ENCODE peak calls at places on chromosomes 4 and X, in ten cellular contexts. U, J, Q, P, E, R, B, X, H and F are unnamed samples.

GRCh38 chr4:174928174-174928573 is 10.0 kb downstream of the ADAM29 start:
- DNase-seq in U (no peak), J (no peak), Q (no peak), P (no peak), E (no peak), R (no peak), B (no peak), X (no peak), H (no peak), F (no peak)

GRCh38 chr4:59122626-59123025 is 2012.4 kb upstream of the IGFBP7 start:
- DNase-seq in U (no peak), J (no peak), Q (no peak), P (no peak), E (no peak), R (no peak), B (no peak), X (no peak), H (no peak), F (no peak)

GRCh38 chrX:51837926-51838325 is 55.5 kb upstream of the MAGED1 start:
- DNase-seq in U (peak; percentile 30), J (peak; percentile 76), Q (peak; percentile 11), P (peak; percentile 52), E (peak; percentile 77), R (peak; percentile 60), B (peak; percentile 67), X (peak; percentile 59), H (no peak), F (peak; percentile 48)

GRCh38 chr4:122963222-122963621 is 40.8 kb upstream of the NUDT6 start:
- DNase-seq in U (peak; percentile 16), J (peak; percentile 25), Q (no peak), P (peak; percentile 45), E (peak; percentile 76), R (peak; percentile 12), B (peak; percentile 39), X (peak; percentile 57), H (no peak), F (peak; percentile 5)

GRCh38 chr4:123246085-123246484 is 150.5 kb upstream of the SPRY1 start:
- DNase-seq in U (no peak), J (no peak), Q (no peak), P (no peak), E (no peak), R (no peak), B (no peak), X (no peak), H (no peak), F (no peak)

GRCh38 chrX:38803609-38804480 is 2.6 kb downstream of the MID1IP1 start:
- DNase-seq in U (peak; percentile 70), J (peak; percentile 51), Q (peak; percentile 91), P (peak; percentile 34), E (peak; percentile 78), R (peak; percentile 82), B (peak; percentile 81), X (peak; percentile 68), H (no peak), F (peak; percentile 76)

GRCh38 chrX:23783569-23784486 is 855 bp downstream of the SAT1 start:
- DNase-seq in U (peak; percentile 33), J (peak; percentile 24), Q (peak; percentile 17), P (no peak), E (peak; percentile 16), R (peak; percentile 37), B (peak; percentile 28), X (peak; percentile 39), H (no peak), F (peak; percentile 16)

GRCh38 chrX:72094894-72095293 is 36.8 kb downstream of the RTL5 start:
- DNase-seq in U (peak; percentile 37), J (peak; percentile 52), Q (no peak), P (peak; percentile 12), E (peak; percentile 7), R (peak; percentile 66), B (peak; percentile 18), X (peak; percentile 61), H (no peak), F (no peak)

GRCh38 chr4:36278789-36279188 is 2.6 kb upstream of the DTHD1 start:
- DNase-seq in U (no peak), J (no peak), Q (no peak), P (no peak), E (no peak), R (no peak), B (no peak), X (no peak), H (no peak), F (no peak)

GRCh38 chrX:9310596-9310995 is 154.3 kb upstream of the TBL1X start:
- DNase-seq in U (peak; percentile 19), J (no peak), Q (no peak), P (peak; percentile 70), E (peak; percentile 49), R (peak; percentile 7), B (no peak), X (peak; percentile 8), H (no peak), F (no peak)

GRCh38 chrX:149540133-149540620 is 635 bp upstream of the EOLA1 start:
- DNase-seq in U (peak; percentile 86), J (peak; percentile 92), Q (peak; percentile 88), P (peak; percentile 84), E (peak; percentile 80), R (peak; percentile 95), B (peak; percentile 91), X (peak; percentile 89), H (peak; percentile 75), F (peak; percentile 92)

GRCh38 chrX:44898411-44899221 is 25.6 kb downstream of the KDM6A start:
- DNase-seq in U (peak; percentile 26), J (peak; percentile 28), Q (no peak), P (peak; percentile 46), E (no peak), R (no peak), B (peak; percentile 40), X (no peak), H (no peak), F (no peak)

GRCh38 chrX:28802625-28803024 is 215.4 kb downstream of the IL1RAPL1 start:
- DNase-seq in U (no peak), J (peak; percentile 13), Q (no peak), P (no peak), E (no peak), R (peak; percentile 4), B (peak; percentile 20), X (peak; percentile 10), H (no peak), F (peak; percentile 6)

GRCh38 chr4:8333726-8334460 is 64.3 kb downstream of the HTRA3 start:
- DNase-seq in U (no peak), J (no peak), Q (no peak), P (no peak), E (no peak), R (no peak), B (no peak), X (no peak), H (no peak), F (no peak)

GRCh38 chr4:119046263-119046662 is 89.4 kb upstream of the MYOZ2 start:
- DNase-seq in U (no peak), J (peak; percentile 26), Q (no peak), P (no peak), E (no peak), R (peak; percentile 25), B (no peak), X (no peak), H (no peak), F (no peak)

GRCh38 chr4:53557601-53558000 is 33.7 kb downstream of the LNX1 start:
- DNase-seq in U (peak; percentile 13), J (no peak), Q (no peak), P (no peak), E (no peak), R (no peak), B (no peak), X (no peak), H (no peak), F (no peak)
- H3K4me3 ChIP-seq in U (no peak overlapping the region), J (no peak overlapping the region), Q (no peak overlapping the region), P (no peak overlapping the region), E (no peak overlapping the region), R (no peak overlapping the region), B (no peak overlapping the region), X (no peak overlapping the region), H (no peak overlapping the region), F (no peak overlapping the region)

DNA sequence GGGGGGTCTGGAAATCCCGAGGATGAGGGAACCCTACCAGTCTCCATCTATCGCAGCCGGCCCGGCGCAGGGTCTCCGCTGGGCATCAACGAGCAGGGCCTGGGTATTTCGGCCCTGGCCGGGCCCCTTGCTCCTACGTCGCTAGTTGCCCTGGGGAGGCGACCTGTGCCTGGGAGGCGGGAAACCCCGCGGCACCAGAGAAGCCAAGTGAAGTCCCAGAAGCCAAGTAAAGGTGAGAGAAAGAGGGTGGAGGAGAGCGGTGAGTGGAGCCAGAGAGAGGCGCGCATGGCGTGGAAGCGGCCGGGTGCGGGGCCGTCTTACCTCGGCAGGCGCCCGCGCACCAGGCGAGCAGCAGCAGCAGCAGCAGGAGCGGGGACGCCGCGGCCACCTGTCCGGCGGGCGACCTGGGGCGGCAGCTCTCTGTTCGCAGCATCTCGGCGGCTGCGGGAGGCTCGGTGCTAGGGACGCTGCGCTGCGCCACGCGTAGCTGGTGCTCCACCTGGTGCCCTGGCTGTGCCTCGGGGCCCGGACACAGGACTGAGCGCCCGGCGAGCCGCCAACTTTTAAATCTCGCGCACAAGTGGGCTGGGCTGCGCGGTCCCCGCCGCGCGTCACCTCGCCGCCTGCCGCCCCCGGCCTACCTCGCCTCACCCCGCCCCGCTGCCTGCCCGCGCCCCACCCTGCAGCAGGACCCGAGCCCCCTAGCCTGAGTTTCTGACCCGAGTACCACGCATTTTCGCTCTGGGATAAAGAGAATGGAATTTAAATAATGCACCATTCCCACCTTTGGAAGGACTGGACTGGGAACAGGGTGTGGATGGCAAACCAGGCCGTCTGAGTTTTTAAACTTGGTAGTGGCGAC is at the start of gene NMU:
- DNase-seq in U (no peak), J (no peak), Q (peak; percentile 33), P (no peak), E (peak; percentile 14), R (peak; percentile 5), B (no peak), X (peak; percentile 5), H (no peak), F (peak; percentile 5)
- TF ChIP-seq CTCF in U (no peak), J (no peak), Q (no peak), P (no peak), E (no peak), R (no peak), B (no peak), X (no peak), H (no peak), F (no peak)

DNA sequence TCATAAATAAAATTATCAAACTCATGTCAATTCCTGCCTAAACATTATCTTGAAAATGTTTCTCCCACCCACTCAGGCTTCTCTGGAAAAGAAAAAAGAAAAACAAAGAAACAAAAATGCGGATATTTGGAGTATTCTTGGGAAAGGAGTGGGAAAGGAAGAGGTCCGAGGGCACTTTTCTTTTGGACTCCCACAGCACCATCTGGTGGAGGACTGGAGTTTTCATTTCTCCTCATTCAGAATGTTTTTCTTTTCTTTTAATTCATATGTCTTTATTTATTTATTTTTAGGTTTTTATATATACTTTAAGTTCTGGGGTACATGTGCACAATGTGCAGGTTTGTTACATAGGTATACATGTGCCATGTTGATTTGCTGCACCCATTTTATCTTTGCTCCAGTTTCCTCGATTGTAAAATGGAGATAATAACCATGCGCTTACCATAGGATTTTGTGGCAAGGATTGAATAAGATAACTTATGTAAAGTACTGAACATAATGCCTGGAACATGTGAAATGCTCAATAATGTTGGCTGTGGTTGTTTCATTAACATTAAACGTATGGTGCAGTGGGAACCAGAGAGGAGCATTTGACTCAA is 8.0 kb upstream of the KCNE5 start:
- DNase-seq in U (peak; percentile 52), J (peak; percentile 53), Q (no peak), P (peak; percentile 26), E (peak; percentile 45), R (peak; percentile 46), B (peak; percentile 45), X (peak; percentile 56), H (no peak), F (no peak)
- H3K4me3 ChIP-seq in U (no peak overlapping the region), J (no peak overlapping the region), Q (no peak overlapping the region), P (no peak overlapping the region), E (no peak overlapping the region), R (no peak overlapping the region), B (no peak overlapping the region), X (no peak overlapping the region), H (no peak overlapping the region), F (no peak overlapping the region)

GRCh38 chr4:139833131-139833930 is 167.7 kb downstream of the MGST2 start:
- DNase-seq in U (no peak), J (no peak), Q (no peak), P (no peak), E (no peak), R (no peak), B (no peak), X (no peak), H (no peak), F (no peak)
- TF ChIP-seq CTCF in U (no peak), J (no peak), Q (no peak), P (no peak), E (no peak), R (no peak), B (no peak), X (no peak), H (no peak), F (no peak)